ENCODE peak calls at places on chromosome 15, in nine cellular contexts. W, R, S, G, F, U, Q, M and N are unnamed samples.

GRCh38 chr15:65054333-65055200 is 9.4 kb downstream of the SLC51B start:
- DNase-seq in M (peak; percentile 76), G (peak; percentile 85), Q (peak; percentile 88), F (peak; percentile 70), S (peak; percentile 80), W (peak; percentile 91), U (peak; percentile 79), R (peak; percentile 93), N (peak; percentile 81)

GRCh38 chr15:70357453-70357852 is 259.7 kb upstream of the TLE3 start:
- DNase-seq in M (no peak), G (no peak), S (no peak), R (no peak), F (no peak), Q (no peak), W (no peak), U (no peak), N (no peak)

GRCh38 chr15:64096486-64097431 is 977 bp downstream of the SNX1 start:
- DNase-seq in U (no peak), Q (no peak), M (peak; percentile 52), W (no peak), F (no peak), R (peak; percentile 57), G (no peak), S (no peak), N (no peak)

GRCh38 chr15:63134245-63134644 is 12.6 kb downstream of the LACTB start:
- DNase-seq in G (no peak), M (no peak), W (no peak), Q (no peak), F (no peak), U (no peak), R (no peak), S (no peak), N (no peak)

GRCh38 chr15:88089019-88089603 is 167.4 kb downstream of the NTRK3 start:
- DNase-seq in F (no peak), U (no peak), S (no peak), W (no peak), M (no peak), Q (no peak), G (no peak), R (no peak), N (no peak)

GRCh38 chr15:64905119-64905831 is 6.4 kb upstream of the ANKDD1A start:
- DNase-seq in S (peak; percentile 73), G (peak; percentile 74), F (peak; percentile 81), R (peak; percentile 79), M (peak; percentile 75), Q (peak; percentile 96), W (peak; percentile 89), U (peak; percentile 79), N (peak; percentile 43)

GRCh38 chr15:45048784-45049631 is 26.0 kb downstream of the SORD start:
- DNase-seq in S (no peak), M (peak; percentile 94), G (no peak), R (no peak), U (no peak), F (peak; percentile 55), W (no peak), Q (no peak), N (no peak)

GRCh38 chr15:67024322-67024997 is 40.9 kb upstream of the SMAD3 start:
- DNase-seq in W (peak; percentile 92), R (peak; percentile 94), Q (no peak), S (peak; percentile 76), G (peak; percentile 74), F (peak; percentile 84), M (peak; percentile 86), U (peak; percentile 77), N (peak; percentile 63)

GRCh38 chr15:75821946-75822345 is 21.3 kb upstream of the UBE2Q2 start:
- DNase-seq in F (no peak), S (no peak), G (no peak), R (no peak), U (no peak), M (no peak), Q (no peak), W (no peak), N (no peak)

GRCh38 chr15:35618260-35619188 is 72.6 kb upstream of the DPH6 start:
- DNase-seq in F (no peak), S (no peak), M (no peak), R (no peak), W (no peak), G (no peak), Q (no peak), U (no peak), N (no peak)

GRCh38 chr15:27694506-27695077 is 404.5 kb downstream of the OCA2 start:
- DNase-seq in M (no peak), W (no peak), U (no peak), Q (no peak), G (no peak), R (no peak), S (no peak), F (no peak), N (no peak)

GRCh38 chr15:80464952-80465645 is 60.9 kb downstream of the ARNT2 start:
- DNase-seq in M (no peak), G (no peak), Q (no peak), W (no peak), F (no peak), S (no peak), U (no peak), R (no peak), N (no peak)

GRCh38 chr15:80468776-80469175 is 64.6 kb downstream of the ARNT2 start:
- DNase-seq in R (no peak), F (no peak), W (no peak), S (no peak), G (no peak), Q (no peak), U (no peak), M (no peak), N (no peak)

GRCh38 chr15:80462836-80463512 is 58.8 kb downstream of the ARNT2 start:
- DNase-seq in R (no peak), F (no peak), G (no peak), Q (no peak), M (no peak), W (no peak), S (no peak), U (no peak), N (no peak)

GRCh38 chr15:80466543-80466942 is 62.4 kb downstream of the ARNT2 start:
- DNase-seq in S (no peak), F (no peak), M (no peak), G (no peak), R (no peak), U (no peak), W (no peak), Q (no peak), N (no peak)

DNA sequence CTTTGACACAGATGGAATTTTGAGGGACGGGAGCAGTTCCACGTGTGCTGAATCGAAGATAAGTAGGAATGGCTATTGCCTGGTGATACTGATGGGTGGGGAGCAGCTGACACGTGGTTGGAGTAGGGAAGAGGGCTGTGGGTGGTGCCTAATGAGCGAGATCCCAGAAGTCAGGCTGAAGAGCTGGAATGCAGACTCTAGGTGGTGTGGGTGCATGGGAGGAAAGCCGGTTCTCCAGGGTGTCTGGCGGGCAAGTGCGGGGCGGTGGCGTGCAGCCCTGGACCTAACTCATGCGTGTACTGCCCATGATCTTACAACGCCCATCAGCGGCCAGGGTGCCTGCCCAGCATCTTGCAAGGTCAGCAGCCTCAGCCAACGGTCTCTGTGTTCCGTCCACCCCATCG is 63.1 kb downstream of the ARNT2 start:
- DNase-seq in G (no peak), W (no peak), S (no peak), M (no peak), Q (no peak), R (no peak), F (no peak), U (no peak), N (no peak)
- TF ChIP-seq EP300 in G (no peak), W (no peak), S (no peak), M (no peak), Q (no peak), R (no peak), F (no peak), U (no peak), N (no peak)

DNA sequence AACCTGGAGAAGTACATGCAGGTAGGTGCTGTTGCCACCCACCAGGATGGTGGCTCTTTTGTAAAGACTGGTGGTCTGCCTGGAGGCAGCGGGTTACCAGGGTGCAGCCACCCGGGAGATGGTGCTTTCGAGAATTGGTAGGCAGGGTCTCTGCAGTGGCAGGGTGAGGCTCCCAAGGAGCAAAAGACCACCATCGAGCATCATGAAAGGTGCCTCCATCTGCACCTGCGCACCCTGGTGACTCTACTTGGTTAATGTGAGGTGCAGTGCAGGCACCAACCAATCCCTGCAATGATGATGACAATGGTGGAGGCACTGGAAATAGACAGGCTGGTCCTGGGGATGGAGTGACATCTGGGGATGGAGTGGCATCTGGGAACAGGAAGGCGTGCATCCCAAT is 236.7 kb downstream of the ADAMTS17 start:
- DNase-seq in U (no peak), Q (no peak), G (no peak), R (no peak), F (no peak), S (no peak), W (peak; percentile 18), M (no peak), N (no peak)
- TF ChIP-seq POLR2A in U (no peak), Q (no peak), G (no peak), R (no peak), F (no peak), S (no peak), W (no peak), M (no peak), N (no peak)

GRCh38 chr15:56783857-56784661 is 50.8 kb upstream of the ZNF280D start:
- DNase-seq in S (no peak), U (no peak), G (no peak), R (no peak), F (no peak), M (no peak), W (no peak), Q (no peak), N (no peak)

GRCh38 chr15:56786966-56787365 is 53.7 kb upstream of the ZNF280D start:
- DNase-seq in W (no peak), Q (no peak), G (no peak), S (no peak), R (no peak), M (no peak), U (no peak), F (no peak), N (no peak)

GRCh38 chr15:56792211-56792610 is 58.9 kb upstream of the ZNF280D start:
- DNase-seq in S (no peak), W (no peak), Q (no peak), U (no peak), R (no peak), M (no peak), F (no peak), G (no peak), N (no peak)

GRCh38 chr15:56783156-56783856 is 50.0 kb upstream of the ZNF280D start:
- DNase-seq in M (peak; percentile 65), U (no peak), Q (no peak), R (no peak), G (no peak), W (no peak), F (no peak), S (no peak), N (no peak)

DNA sequence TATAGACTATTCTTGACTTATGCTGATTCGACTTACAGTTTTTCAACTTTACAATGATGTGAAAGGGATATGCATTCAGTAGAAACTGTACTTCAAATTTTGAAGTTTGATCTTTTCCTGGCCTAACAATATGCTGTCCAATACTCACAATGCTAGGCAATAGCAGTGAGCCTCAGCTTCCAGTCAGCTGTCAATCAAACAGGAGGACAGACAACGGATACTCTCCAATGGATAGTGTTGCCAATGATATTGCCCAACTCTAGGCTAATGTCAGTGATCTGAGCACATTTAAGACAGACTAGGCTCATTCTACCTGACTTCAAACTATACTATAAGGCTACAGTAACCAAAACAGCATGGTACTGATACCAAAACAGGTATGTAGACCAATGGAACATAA is 55.0 kb upstream of the ZNF280D start:
- DNase-seq in M (no peak), R (no peak), U (no peak), F (no peak), G (no peak), S (no peak), W (no peak), Q (no peak), N (no peak)
- TF ChIP-seq CTCF in M (no peak), R (no peak), U (no peak), F (no peak), G (no peak), S (no peak), W (no peak), Q (no peak), N (no peak)

GRCh38 chr15:40754574-40754882 is 526 bp downstream of the RMDN3 start:
- DNase-seq in U (peak; percentile 54), S (peak; percentile 45), Q (no peak), F (peak; percentile 37), M (peak; percentile 43), W (no peak), R (no peak), G (peak; percentile 60), N (no peak)
- TF ChIP-seq EP300 in U (no peak), S (no peak), Q (no peak), F (no peak), M (no peak), W (no peak), R (no peak), G (no peak), N (no peak)